ENCODE peak calls at places on chromosomes 5 and 9, in seven cellular contexts. V is mesendoderm, Q is AG10803, B is adrenal gland, I is fibroblast of pulmonary artery, P is mucosa of descending colon, Y is transverse colon. H is an unnamed sample.

GRCh38 chr9:7467186-7467585 is 332.4 kb downstream of the DMAC1 start:
- DNase-seq in B (no peak), Q (no peak), V (peak; percentile 22), Y (no peak), P (no peak), I (no peak), H (no peak)

GRCh38 chr5:160188151-160188967 is 40.9 kb upstream of the FABP6 start:
- DNase-seq in B (peak; percentile 67), P (peak; percentile 66), Y (peak; percentile 44), Q (peak; percentile 65), V (peak; percentile 91), I (peak; percentile 73), H (peak; percentile 40)

GRCh38 chr9:128094950-128095544 is 27.0 kb downstream of the SLC25A25 start:
- DNase-seq in P (peak; percentile 14), B (no peak), Y (no peak), V (no peak), Q (no peak), I (no peak), H (no peak)

GRCh38 chr9:7233516-7233915 is 475.7 kb downstream of the KDM4C start:
- DNase-seq in P (no peak), I (no peak), Q (no peak), Y (no peak), B (no peak), V (no peak), H (no peak)

GRCh38 chr5:119578937-119579336 is 50.4 kb upstream of the FAM170A start:
- DNase-seq in B (no peak), Y (no peak), P (no peak), Q (peak; percentile 6), I (peak; percentile 15), V (peak; percentile 87), H (no peak)

GRCh38 chr5:56070795-56071539 is 76.2 kb upstream of the IL6ST start:
- DNase-seq in Y (no peak), B (no peak), V (no peak), I (no peak), P (no peak), Q (no peak), H (no peak)

GRCh38 chr9:107397076-107398049 is 92.2 kb downstream of the KLF4 start:
- DNase-seq in V (no peak), Y (no peak), I (peak; percentile 51), Q (peak; percentile 83), B (no peak), P (no peak), H (peak; percentile 49)

GRCh38 chr9:126684965-126685465 is 71.3 kb downstream of the LMX1B start:
- DNase-seq in V (no peak), Q (no peak), P (no peak), B (no peak), Y (no peak), I (no peak), H (no peak)

GRCh38 chr5:135761746-135762145 is 72.7 kb upstream of the SLC25A48 start:
- DNase-seq in Y (no peak), Q (no peak), P (no peak), I (no peak), V (no peak), B (no peak), H (no peak)

GRCh38 chr9:113483676-113484257 is 20.2 kb downstream of the RGS3 start:
- DNase-seq in Y (no peak), V (no peak), B (no peak), Q (no peak), I (no peak), P (no peak), H (no peak)

GRCh38 chr5:153094333-153094732 is 396.1 kb upstream of the GRIA1 start:
- DNase-seq in P (no peak), Y (no peak), V (no peak), B (no peak), Q (no peak), I (no peak), H (no peak)

GRCh38 chr9:126989847-126990821 is 75.6 kb downstream of the RALGPS1 start:
- DNase-seq in P (peak; percentile 51), V (peak; percentile 3), B (no peak), Q (peak; percentile 18), Y (peak; percentile 53), I (peak; percentile 21), H (peak; percentile 35)

GRCh38 chr9:121121582-121122087 is 46.9 kb downstream of the CNTRL start:
- DNase-seq in Y (peak; percentile 97), I (peak; percentile 97), B (peak; percentile 95), Q (peak; percentile 95), P (peak; percentile 96), V (peak; percentile 98), H (peak; percentile 93)

GRCh38 chr5:159650803-159651202 is 265.5 kb upstream of the ADRA1B start:
- DNase-seq in Y (no peak), I (no peak), V (no peak), P (no peak), Q (no peak), B (no peak), H (no peak)

GRCh38 chr5:119287547-119288073 is 68.2 kb upstream of the TNFAIP8 start:
- DNase-seq in I (no peak), V (peak; percentile 83), P (no peak), Y (no peak), Q (no peak), B (no peak), H (no peak)

GRCh38 chr5:55636177-55636576 is 75.9 kb downstream of the SLC38A9 start:
- DNase-seq in Y (no peak), I (peak; percentile 10), P (no peak), V (no peak), B (no peak), Q (peak; percentile 34), H (no peak)

GRCh38 chr5:61701877-61702602 is 370.0 kb downstream of the ZSWIM6 start:
- DNase-seq in B (no peak), Y (no peak), Q (peak; percentile 14), P (no peak), V (no peak), I (no peak), H (no peak)

GRCh38 chr5:96080557-96080956 is 118.9 kb upstream of the ELL2 start:
- DNase-seq in P (no peak), I (peak; percentile 41), Q (peak; percentile 45), Y (no peak), V (peak; percentile 76), B (no peak), H (no peak)

GRCh38 chr9:134536931-134537330 is 104.7 kb upstream of the COL5A1 start:
- DNase-seq in Y (no peak), P (peak; percentile 16), Q (no peak), V (no peak), B (no peak), I (no peak), H (no peak)

GRCh38 chr5:133421394-133421793 is 190.9 kb downstream of the FSTL4 start:
- DNase-seq in V (peak; percentile 80), B (no peak), Y (no peak), P (no peak), Q (no peak), I (peak; percentile 26), H (no peak)

GRCh38 chr9:93061791-93062299 is 3.3 kb downstream of the SUSD3 start:
- DNase-seq in B (no peak), Y (peak; percentile 74), Q (no peak), V (no peak), I (no peak), P (peak; percentile 63), H (no peak)

GRCh38 chr5:1038417-1039209 is 30.0 kb downstream of the NKD2 start:
- DNase-seq in I (no peak), Q (no peak), V (no peak), B (no peak), P (no peak), Y (no peak), H (no peak)

GRCh38 chr5:52771343-52772039 is 16.2 kb upstream of the ITGA1 start:
- DNase-seq in B (no peak), P (no peak), I (no peak), Q (no peak), Y (no peak), V (no peak), H (no peak)

GRCh38 chr5:114360362-114360761 is 1.5 kb upstream of the KCNN2 start:
- DNase-seq in Q (no peak), B (no peak), I (no peak), Y (no peak), V (peak; percentile 9), P (no peak), H (no peak)

GRCh38 chr9:79431019-79431679 is 140.6 kb upstream of the TLE4 start:
- DNase-seq in V (peak; percentile 10), Q (no peak), I (peak; percentile 1), Y (no peak), B (no peak), P (no peak), H (peak; percentile 2)

GRCh38 chr5:178532666-178533065 is 57.5 kb downstream of the COL23A1 start:
- DNase-seq in V (no peak), Q (no peak), Y (no peak), I (no peak), P (no peak), B (no peak), H (no peak)

DNA sequence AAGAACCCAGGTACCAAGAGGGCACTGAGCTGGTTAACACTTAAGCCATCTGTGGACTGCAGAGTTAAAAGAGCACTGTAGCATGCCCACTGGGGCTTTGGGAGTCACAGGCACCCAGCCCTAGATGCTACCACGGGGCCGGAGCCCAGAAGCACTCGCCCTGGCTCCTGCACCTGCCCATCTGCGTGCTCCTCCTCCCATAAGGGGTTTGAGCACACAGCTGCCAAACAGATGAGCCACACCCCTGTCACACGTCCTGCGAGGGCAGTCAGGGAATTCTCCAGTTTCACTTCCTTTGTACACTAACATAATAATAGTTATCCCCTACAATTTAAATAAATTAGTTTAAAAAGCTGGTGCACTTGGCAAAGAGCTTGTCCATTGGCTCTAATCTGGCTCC is 4.5 kb upstream of the PCA3 start:
- DNase-seq in B (no peak), V (no peak), I (no peak), Y (peak; percentile 18), Q (no peak), P (peak; percentile 42), H (no peak)
- H3K4me3 ChIP-seq in B (no peak overlapping the region), V (no peak overlapping the region), I (no peak overlapping the region), Y (no peak overlapping the region), Q (no peak overlapping the region), P (no peak overlapping the region), H (no peak overlapping the region)

GRCh38 chr5:141319202-141319601 is 1.4 kb downstream of the TAF7 start:
- DNase-seq in Q (no peak), P (no peak), Y (no peak), B (no peak), V (peak; percentile 54), I (no peak), H (no peak)
- H3K4me3 ChIP-seq in Q (no peak overlapping the region), P (no peak overlapping the region), Y (no peak overlapping the region), B (peak overlapping the region; percentile 72), V (peak overlapping the region; percentile 80), I (peak overlapping the region; percentile 94), H (no peak overlapping the region)

DNA sequence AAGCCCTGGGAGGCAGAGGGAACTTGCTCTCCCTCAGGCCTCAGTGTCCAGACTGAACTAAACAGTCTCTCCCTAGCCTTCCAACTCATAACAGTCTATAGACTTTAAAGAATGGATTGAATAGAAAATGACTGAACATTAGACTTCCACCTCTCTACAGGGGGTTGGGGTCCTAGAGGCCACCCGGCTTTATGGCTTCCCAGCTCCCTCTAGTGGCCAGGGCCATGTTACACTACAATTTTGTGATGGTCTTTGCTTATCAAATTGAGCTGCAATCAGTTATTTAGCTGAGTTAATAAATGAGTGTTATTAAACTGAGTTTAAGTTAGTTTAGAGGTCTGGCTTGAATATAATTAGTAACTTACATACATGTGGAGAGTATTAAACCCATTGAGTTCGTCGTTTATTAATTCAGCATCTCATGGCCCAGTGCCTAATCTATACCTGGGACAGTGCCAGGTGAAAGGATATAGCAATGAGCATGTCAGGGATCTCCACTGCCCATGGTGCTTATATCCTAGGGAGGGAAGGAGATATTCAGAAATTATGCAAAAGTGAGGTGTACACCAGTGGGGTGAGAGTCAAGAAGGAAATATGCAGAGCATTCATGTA is 105.2 kb downstream of the SH3TC2 start:
- DNase-seq in V (peak; percentile 72), Y (peak; percentile 34), Q (peak; percentile 22), I (peak; percentile 49), B (no peak), P (peak; percentile 30), H (no peak)
- H3K4me3 ChIP-seq in V (no peak overlapping the region), Y (no peak overlapping the region), Q (no peak overlapping the region), I (no peak overlapping the region), B (no peak overlapping the region), P (no peak overlapping the region), H (no peak overlapping the region)

GRCh38 chr5:155728857-155729683 is 597.9 kb upstream of the SGCD start:
- DNase-seq in P (peak; percentile 20), Q (peak; percentile 78), B (no peak), I (no peak), V (peak; percentile 52), Y (no peak), H (no peak)
- H3K4me3 ChIP-seq in P (no peak overlapping the region), Q (peak overlapping the region; percentile 75), B (peak overlapping the region; percentile 42), I (no peak overlapping the region), V (no peak overlapping the region), Y (no peak overlapping the region), H (peak overlapping the region; percentile 31)